ENCODE peak calls at places on chromosome 17, in five cellular contexts. H, V, O, U and Q are unnamed samples.

GRCh38 chr17:5883775-5884665 is 186.2 kb upstream of the WSCD1 start:
- DNase-seq in H (no peak), V (no peak), U (no peak), O (no peak), Q (no peak)

GRCh38 chr17:48644910-48645557 is 18.9 kb upstream of the HOXB9 start:
- DNase-seq in H (no peak), U (no peak), O (no peak), V (no peak), Q (no peak)

GRCh38 chr17:63675607-63676539 is 24.1 kb downstream of the LIMD2 start:
- DNase-seq in H (peak; percentile 84), V (peak; percentile 85), U (no peak), O (no peak), Q (no peak)

GRCh38 chr17:27733771-27734170 is 66.6 kb downstream of the NOS2 start:
- DNase-seq in O (no peak), U (no peak), H (no peak), V (no peak), Q (no peak)

GRCh38 chr17:4948997-4949320 is 629 bp upstream of the PFN1 start:
- DNase-seq in H (peak; percentile 73), U (peak; percentile 90), V (peak; percentile 92), O (no peak), Q (peak; percentile 85)

GRCh38 chr17:74677558-74678466 is 34.9 kb downstream of the CD300LF start:
- DNase-seq in U (peak; percentile 24), H (no peak), V (no peak), O (peak; percentile 33), Q (no peak)

GRCh38 chr17:30534298-30534697 is 57.1 kb downstream of the GOSR1 start:
- DNase-seq in H (no peak), O (no peak), U (no peak), V (no peak), Q (no peak)

GRCh38 chr17:78392295-78392694 is 13.8 kb downstream of the PGS1 start:
- DNase-seq in V (no peak), U (no peak), O (no peak), H (no peak), Q (no peak)

DNA sequence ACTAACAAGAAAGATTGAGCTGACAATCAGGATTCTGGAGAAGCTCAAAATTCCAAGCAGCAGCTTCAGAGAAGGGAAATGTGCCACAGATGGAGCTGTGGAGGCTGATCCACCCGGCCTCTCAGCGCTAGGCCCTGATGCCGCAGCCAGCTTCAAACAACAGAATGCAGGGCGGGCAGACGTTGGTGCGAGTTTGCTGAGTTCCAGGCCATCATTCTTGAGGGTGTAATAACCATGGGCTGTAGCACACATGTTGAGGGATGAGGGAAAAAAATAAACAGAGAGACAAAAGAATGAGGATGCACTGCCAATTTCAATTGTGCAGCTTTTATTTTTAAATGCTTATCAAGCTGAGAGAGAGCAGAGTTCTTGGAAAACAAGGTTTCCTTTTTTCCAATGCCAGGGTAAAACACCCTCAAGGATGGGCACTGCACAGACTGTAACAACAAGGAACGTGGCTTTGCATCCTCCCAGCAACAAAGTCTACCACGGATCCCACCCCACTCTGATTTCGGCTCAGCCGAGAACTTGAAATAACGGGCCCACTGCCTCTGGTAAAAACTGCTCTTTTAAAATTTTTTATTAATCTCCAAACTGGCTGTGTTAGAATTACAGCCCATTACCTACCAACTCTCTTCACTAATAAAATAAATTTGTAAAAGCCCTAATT is 90.2 kb downstream of the SMG6 start:
- DNase-seq in U (no peak), H (peak; percentile 74), O (no peak), V (no peak), Q (no peak)
- H3K4me2 ChIP-seq in U (no peak overlapping the region), H (peak overlapping the region; percentile 83), O (no peak overlapping the region), V (no peak overlapping the region), Q (no peak overlapping the region)

DNA sequence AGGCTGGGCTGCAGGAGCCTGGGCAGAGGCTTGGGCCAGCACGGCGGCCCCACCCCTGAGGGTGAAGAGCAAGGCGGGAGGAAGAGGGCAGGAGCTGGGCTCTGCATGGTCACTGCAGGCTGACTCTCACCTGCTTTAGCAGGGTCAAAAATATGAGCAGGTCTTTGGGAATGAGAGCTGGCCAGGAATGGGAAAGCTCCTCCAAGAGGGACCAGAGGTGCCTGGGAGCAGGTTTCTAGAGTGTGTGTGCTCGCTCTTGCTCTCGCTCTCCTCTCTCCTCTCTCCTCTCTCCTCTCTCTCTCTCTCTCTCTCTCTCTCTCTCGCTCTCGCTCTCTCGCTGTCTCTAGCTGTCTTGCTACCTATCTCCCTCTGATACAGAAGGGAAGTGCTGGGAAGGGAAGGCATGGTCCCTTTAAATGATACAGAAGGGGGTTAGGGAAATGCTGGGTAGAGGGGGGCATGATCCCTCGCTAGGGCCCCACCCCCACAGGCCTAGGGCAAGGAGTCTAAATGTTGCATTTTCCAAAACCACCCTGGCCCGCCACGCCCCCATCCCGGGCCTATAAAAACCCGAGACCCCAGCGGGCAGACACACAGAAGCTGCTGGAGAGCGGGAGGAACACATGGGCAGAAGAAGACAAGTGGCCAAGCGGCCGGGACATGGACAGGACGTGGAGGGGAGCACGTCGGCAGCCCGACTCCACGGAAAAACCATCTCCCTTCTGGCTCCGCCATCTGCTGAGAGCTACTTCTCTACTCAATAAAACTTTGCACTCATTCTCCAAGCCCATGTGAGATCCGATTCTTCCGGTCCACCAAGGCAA is 34.4 kb upstream of the ENPP7 start:
- DNase-seq in O (no peak), V (peak; percentile 19), U (no peak), H (no peak), Q (no peak)
- H3K4me1 ChIP-seq in O (peaks cover 35% of the 10 kb centered on the region), V (no peaks in the 10 kb centered on the region), U (no peaks in the 10 kb centered on the region), H (peaks cover 10% of the 10 kb centered on the region), Q (no peaks in the 10 kb centered on the region)

GRCh38 chr17:17985555-17985954 is 12.9 kb downstream of the DRC3 start:
- DNase-seq in O (no peak), H (no peak), V (no peak), U (no peak), Q (peak; percentile 21)
- TF ChIP-seq CTCF in O (peak; percentile 28), H (peak; percentile 23), V (peak; percentile 52), U (peak; percentile 14), Q (peak; percentile 53)

GRCh38 chr17:38454528-38454927 is 26.3 kb downstream of the ARHGAP23 start:
- DNase-seq in O (peak; percentile 97), U (no peak), V (peak; percentile 84), H (peak; percentile 67), Q (no peak)

GRCh38 chr17:38453951-38454421 is 25.7 kb downstream of the ARHGAP23 start:
- DNase-seq in V (peak; percentile 37), O (no peak), U (no peak), H (peak; percentile 37), Q (peak; percentile 69)

GRCh38 chr17:38451030-38451839 is 23.0 kb downstream of the ARHGAP23 start:
- DNase-seq in U (no peak), H (peak; percentile 80), V (peak; percentile 92), O (no peak), Q (peak; percentile 13)

GRCh38 chr17:38451840-38452529 is 23.7 kb downstream of the ARHGAP23 start:
- DNase-seq in H (peak; percentile 89), U (no peak), V (peak; percentile 68), O (no peak), Q (peak; percentile 19)

GRCh38 chr17:38452719-38453118 is 24.5 kb downstream of the ARHGAP23 start:
- DNase-seq in O (no peak), V (no peak), H (no peak), U (no peak), Q (no peak)
- H3K4me2 ChIP-seq in O (peak overlapping the region; percentile 83), V (peak overlapping the region; percentile 71), H (peak overlapping the region; percentile 94), U (no peak overlapping the region), Q (no peak overlapping the region)

GRCh38 chr17:61395409-61395982 is 4.1 kb upstream of the TBX2 start:
- DNase-seq in O (no peak), V (no peak), U (no peak), H (no peak), Q (no peak)
- H3K4me1 ChIP-seq in O (peaks cover 11% of the 10 kb centered on the region), V (peaks cover 6% of the 10 kb centered on the region), U (peaks cover 10% of the 10 kb centered on the region), H (peaks cover 14% of the 10 kb centered on the region), Q (no peaks in the 10 kb centered on the region)

GRCh38 chr17:32912218-32912897 is 15.6 kb upstream of the TMEM98 start:
- DNase-seq in O (no peak), H (peak; percentile 52), U (no peak), V (peak; percentile 22), Q (no peak)
- TF ChIP-seq CTCF in O (no peak), H (no peak), U (no peak), V (no peak), Q (no peak)

DNA sequence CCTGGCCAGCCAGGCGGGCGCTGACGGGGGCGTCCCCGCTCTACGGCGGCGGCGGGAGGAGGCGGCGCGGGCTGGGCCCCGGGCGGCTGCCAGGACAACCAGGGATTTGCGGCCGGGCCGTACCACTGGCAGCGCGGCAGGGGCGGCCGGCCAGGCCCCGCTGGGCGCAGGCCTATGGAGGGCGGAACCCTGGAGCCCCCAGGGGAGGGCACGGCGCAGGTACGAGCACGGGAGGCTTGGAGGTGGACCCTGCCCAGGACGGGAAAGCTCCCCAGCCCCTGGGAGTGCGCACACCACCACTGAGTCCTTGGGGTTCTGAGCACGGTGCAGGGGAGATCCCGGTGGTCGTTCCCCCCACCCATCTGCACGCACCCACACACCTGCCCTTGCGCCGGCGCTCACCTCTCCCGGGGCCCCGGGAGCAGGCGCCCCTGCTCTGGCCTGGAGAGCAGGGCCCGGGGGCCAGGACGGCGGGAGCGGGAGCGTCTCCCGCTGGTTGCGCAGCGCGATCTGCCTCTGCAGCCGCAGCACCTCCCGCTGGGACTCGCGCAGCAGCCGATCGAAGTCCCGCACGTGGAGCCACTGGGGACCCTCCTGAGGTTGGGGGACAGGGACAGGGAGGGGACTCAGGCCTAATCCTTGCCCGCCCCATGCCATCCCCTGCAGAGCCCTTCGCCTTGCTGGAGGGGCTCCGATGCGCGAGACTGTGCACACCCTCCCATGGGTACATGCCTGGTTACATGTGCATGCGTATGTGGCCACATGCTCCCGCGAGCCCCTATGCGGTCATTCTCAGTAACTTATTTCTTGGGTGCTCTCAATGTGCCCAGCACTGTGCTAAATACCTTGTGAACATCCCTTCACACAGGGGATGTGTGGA is 3.9 kb downstream of the TSPOAP1 start:
- DNase-seq in V (peak; percentile 37), H (no peak), U (no peak), O (no peak), Q (peak; percentile 25)
- H3K4me2 ChIP-seq in V (no peak overlapping the region), H (peak overlapping the region; percentile 87), U (peak overlapping the region; percentile 43), O (no peak overlapping the region), Q (no peak overlapping the region)

DNA sequence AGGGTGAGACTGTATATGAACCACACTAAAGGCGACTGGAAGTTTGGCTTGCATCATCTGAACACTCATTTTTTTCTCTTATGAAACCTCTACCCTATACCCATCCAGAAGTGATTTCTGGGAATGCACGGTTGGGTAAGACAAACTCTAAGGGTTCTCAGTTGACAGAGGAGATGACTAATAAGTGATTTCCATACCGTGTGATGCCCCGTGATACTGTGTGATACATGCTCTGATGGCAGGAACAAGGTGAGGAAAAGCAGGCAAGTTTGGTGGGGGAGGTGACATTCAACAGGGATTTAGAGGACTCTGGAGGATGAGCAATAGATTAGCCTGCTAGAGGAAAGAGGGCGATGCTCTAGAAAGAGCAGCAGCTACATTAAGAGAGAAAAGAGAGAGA is 156.4 kb upstream of the CCL2 start:
- DNase-seq in H (no peak), O (no peak), U (no peak), V (no peak), Q (no peak)
- H3K4me1 ChIP-seq in H (no peaks in the 10 kb centered on the region), O (no peaks in the 10 kb centered on the region), U (no peaks in the 10 kb centered on the region), V (no peaks in the 10 kb centered on the region), Q (no peaks in the 10 kb centered on the region)

GRCh38 chr17:18064053-18064452 is 23.7 kb upstream of the DRG2 start:
- DNase-seq in V (no peak), U (no peak), O (no peak), H (no peak), Q (no peak)

GRCh38 chr17:18070861-18071340 is 16.8 kb upstream of the DRG2 start:
- DNase-seq in O (no peak), U (no peak), V (no peak), H (peak; percentile 53), Q (no peak)

GRCh38 chr17:18069101-18069500 is 18.6 kb upstream of the DRG2 start:
- DNase-seq in V (peak; percentile 11), H (no peak), O (no peak), U (no peak), Q (no peak)

GRCh38 chr17:18065546-18065945 is 22.2 kb upstream of the DRG2 start:
- DNase-seq in O (no peak), H (no peak), U (no peak), V (no peak), Q (no peak)

GRCh38 chr17:18066866-18067265 is 20.9 kb upstream of the DRG2 start:
- DNase-seq in H (no peak), U (no peak), V (no peak), O (no peak), Q (no peak)
- TF ChIP-seq CTCF in H (no peak), U (no peak), V (no peak), O (no peak), Q (no peak)